ENCODE peak calls at places on chromosomes 3 and 15, in ten cellular contexts. One of them, this sample, is unnamed.

GRCh38 chr3:111862974-111863373 is 3.9 kb downstream of the PHLDB2 start:
- DNase-seq in NCI-H1105 treated with DMSO at 0.1 percent for 48 hours: no peak
- DNase-seq in HEK293T: no peak
- DNase-seq in GM10248: no peak
- DNase-seq in HFFc6: no peak
- DNase-seq in SHP77 treated with DMSO at 0.1 percent for 48 hours: no peak
- DNase-seq in ELR: no peak
- DNase-seq in activated naive CD4-positive, alpha-beta T cell: no peak
- DNase-seq in left ventricle myocardium inferior: no peak
- DNase-seq in activated T-helper 1 cell treated with anti-CD3 and anti-CD28 coated beads, Interleukin-2, amount 50 U/mL, for 16 hours: no peak
- DNase-seq in this sample: no peak

GRCh38 chr3:70358978-70359580 is 46.6 kb upstream of the MDFIC2 start:
- DNase-seq in NCI-H1105 treated with DMSO at 0.1 percent for 48 hours: peak; percentile 33
- DNase-seq in HEK293T: peak; percentile 16
- DNase-seq in GM10248: no peak
- DNase-seq in HFFc6: peak; percentile 2
- DNase-seq in SHP77 treated with DMSO at 0.1 percent for 48 hours: peak; percentile 4
- DNase-seq in ELR: peak; percentile 43
- DNase-seq in activated naive CD4-positive, alpha-beta T cell: no peak
- DNase-seq in left ventricle myocardium inferior: no peak
- DNase-seq in activated T-helper 1 cell treated with anti-CD3 and anti-CD28 coated beads, Interleukin-2, amount 50 U/mL, for 16 hours: no peak
- DNase-seq in this sample: no peak

GRCh38 chr3:163056874-163057497 is 1560.4 kb downstream of the OTOL1 start:
- DNase-seq in NCI-H1105 treated with DMSO at 0.1 percent for 48 hours: peak; percentile 38
- DNase-seq in HEK293T: peak; percentile 42
- DNase-seq in GM10248: peak; percentile 40
- DNase-seq in HFFc6: peak; percentile 24
- DNase-seq in SHP77 treated with DMSO at 0.1 percent for 48 hours: no peak
- DNase-seq in ELR: peak; percentile 72
- DNase-seq in activated naive CD4-positive, alpha-beta T cell: no peak
- DNase-seq in left ventricle myocardium inferior: no peak
- DNase-seq in activated T-helper 1 cell treated with anti-CD3 and anti-CD28 coated beads, Interleukin-2, amount 50 U/mL, for 16 hours: no peak
- DNase-seq in this sample: no peak

GRCh38 chr15:98515186-98515585 is 133.2 kb upstream of the IGF1R start:
- DNase-seq in NCI-H1105 treated with DMSO at 0.1 percent for 48 hours: no peak
- DNase-seq in HEK293T: peak; percentile 3
- DNase-seq in GM10248: no peak
- DNase-seq in HFFc6: no peak
- DNase-seq in SHP77 treated with DMSO at 0.1 percent for 48 hours: no peak
- DNase-seq in ELR: no peak
- DNase-seq in activated naive CD4-positive, alpha-beta T cell: no peak
- DNase-seq in left ventricle myocardium inferior: no peak
- DNase-seq in activated T-helper 1 cell treated with anti-CD3 and anti-CD28 coated beads, Interleukin-2, amount 50 U/mL, for 16 hours: no peak
- DNase-seq in this sample: no peak

GRCh38 chr3:137217733-137218132 is 259.9 kb downstream of the IL20RB start:
- DNase-seq in NCI-H1105 treated with DMSO at 0.1 percent for 48 hours: no peak
- DNase-seq in HEK293T: peak; percentile 37
- DNase-seq in GM10248: no peak
- DNase-seq in HFFc6: no peak
- DNase-seq in SHP77 treated with DMSO at 0.1 percent for 48 hours: no peak
- DNase-seq in ELR: peak; percentile 15
- DNase-seq in activated naive CD4-positive, alpha-beta T cell: no peak
- DNase-seq in left ventricle myocardium inferior: no peak
- DNase-seq in activated T-helper 1 cell treated with anti-CD3 and anti-CD28 coated beads, Interleukin-2, amount 50 U/mL, for 16 hours: no peak
- DNase-seq in this sample: no peak

GRCh38 chr3:71468311-71469130 is 115.0 kb downstream of the FOXP1 start:
- DNase-seq in NCI-H1105 treated with DMSO at 0.1 percent for 48 hours: no peak
- DNase-seq in HEK293T: no peak
- DNase-seq in GM10248: no peak
- DNase-seq in HFFc6: no peak
- DNase-seq in SHP77 treated with DMSO at 0.1 percent for 48 hours: no peak
- DNase-seq in ELR: no peak
- DNase-seq in activated naive CD4-positive, alpha-beta T cell: no peak
- DNase-seq in left ventricle myocardium inferior: no peak
- DNase-seq in activated T-helper 1 cell treated with anti-CD3 and anti-CD28 coated beads, Interleukin-2, amount 50 U/mL, for 16 hours: no peak
- DNase-seq in this sample: no peak

GRCh38 chr3:139686624-139687023 is 8.9 kb upstream of the NMNAT3 start:
- DNase-seq in NCI-H1105 treated with DMSO at 0.1 percent for 48 hours: no peak
- DNase-seq in HEK293T: no peak
- DNase-seq in GM10248: no peak
- DNase-seq in HFFc6: no peak
- DNase-seq in SHP77 treated with DMSO at 0.1 percent for 48 hours: no peak
- DNase-seq in ELR: no peak
- DNase-seq in activated naive CD4-positive, alpha-beta T cell: no peak
- DNase-seq in left ventricle myocardium inferior: no peak
- DNase-seq in activated T-helper 1 cell treated with anti-CD3 and anti-CD28 coated beads, Interleukin-2, amount 50 U/mL, for 16 hours: no peak
- DNase-seq in this sample: no peak

GRCh38 chr15:58415636-58416035 is 16.2 kb upstream of the LIPC start:
- DNase-seq in NCI-H1105 treated with DMSO at 0.1 percent for 48 hours: no peak
- DNase-seq in HEK293T: no peak
- DNase-seq in GM10248: no peak
- DNase-seq in HFFc6: no peak
- DNase-seq in SHP77 treated with DMSO at 0.1 percent for 48 hours: no peak
- DNase-seq in ELR: no peak
- DNase-seq in activated naive CD4-positive, alpha-beta T cell: no peak
- DNase-seq in left ventricle myocardium inferior: no peak
- DNase-seq in activated T-helper 1 cell treated with anti-CD3 and anti-CD28 coated beads, Interleukin-2, amount 50 U/mL, for 16 hours: no peak
- DNase-seq in this sample: no peak

GRCh38 chr15:78007965-78008886 is 69.3 kb downstream of the TBC1D2B start:
- DNase-seq in NCI-H1105 treated with DMSO at 0.1 percent for 48 hours: no peak
- DNase-seq in HEK293T: no peak
- DNase-seq in GM10248: no peak
- DNase-seq in HFFc6: peak; percentile 82
- DNase-seq in SHP77 treated with DMSO at 0.1 percent for 48 hours: no peak
- DNase-seq in ELR: peak; percentile 64
- DNase-seq in activated naive CD4-positive, alpha-beta T cell: no peak
- DNase-seq in left ventricle myocardium inferior: peak; percentile 80
- DNase-seq in activated T-helper 1 cell treated with anti-CD3 and anti-CD28 coated beads, Interleukin-2, amount 50 U/mL, for 16 hours: no peak
- DNase-seq in this sample: no peak

GRCh38 chr15:51726302-51727073 is 11.0 kb downstream of the LYSMD2 start:
- DNase-seq in NCI-H1105 treated with DMSO at 0.1 percent for 48 hours: no peak
- DNase-seq in HEK293T: peak; percentile 16
- DNase-seq in GM10248: peak; percentile 37
- DNase-seq in HFFc6: peak; percentile 91
- DNase-seq in SHP77 treated with DMSO at 0.1 percent for 48 hours: no peak
- DNase-seq in ELR: peak; percentile 95
- DNase-seq in activated naive CD4-positive, alpha-beta T cell: peak; percentile 12
- DNase-seq in left ventricle myocardium inferior: peak; percentile 43
- DNase-seq in activated T-helper 1 cell treated with anti-CD3 and anti-CD28 coated beads, Interleukin-2, amount 50 U/mL, for 16 hours: peak; percentile 15
- DNase-seq in this sample: no peak

GRCh38 chr15:79858469-79858868 is 38.3 kb downstream of the MTHFS start:
- DNase-seq in NCI-H1105 treated with DMSO at 0.1 percent for 48 hours: peak; percentile 9
- DNase-seq in HEK293T: no peak
- DNase-seq in GM10248: no peak
- DNase-seq in HFFc6: no peak
- DNase-seq in SHP77 treated with DMSO at 0.1 percent for 48 hours: no peak
- DNase-seq in ELR: peak; percentile 22
- DNase-seq in activated naive CD4-positive, alpha-beta T cell: no peak
- DNase-seq in left ventricle myocardium inferior: no peak
- DNase-seq in activated T-helper 1 cell treated with anti-CD3 and anti-CD28 coated beads, Interleukin-2, amount 50 U/mL, for 16 hours: no peak
- DNase-seq in this sample: no peak

GRCh38 chr15:73352082-73352481 is 16.7 kb downstream of the HCN4 start:
- DNase-seq in NCI-H1105 treated with DMSO at 0.1 percent for 48 hours: no peak
- DNase-seq in HEK293T: no peak
- DNase-seq in GM10248: no peak
- DNase-seq in HFFc6: no peak
- DNase-seq in SHP77 treated with DMSO at 0.1 percent for 48 hours: no peak
- DNase-seq in ELR: no peak
- DNase-seq in activated naive CD4-positive, alpha-beta T cell: no peak
- DNase-seq in left ventricle myocardium inferior: peak; percentile 67
- DNase-seq in activated T-helper 1 cell treated with anti-CD3 and anti-CD28 coated beads, Interleukin-2, amount 50 U/mL, for 16 hours: no peak
- DNase-seq in this sample: no peak

This sample was measured in activated CD8-positive, alpha-beta memory T cell treated with anti-CD3 and anti-CD28 coated beads for 1 hour.